ENCODE peak calls at places on chromosomes 6 and 20, in six cellular contexts. One of them, this sample, is unnamed.

GRCh38 chr20:46751856-46752255 is 42.4 kb downstream of the SLC2A10 start:
- DNase-seq in effector CD8-positive, alpha-beta T cell: no peak
- DNase-seq in stimulated activated CD8-positive, alpha-beta memory T cell treated with anti-CD3 and anti-CD28 coated beads, Interleukin-2, amount 100 ng/mL, for 1 hour: no peak
- DNase-seq in left ventricle myocardium inferior: no peak
- DNase-seq in sciatic nerve: no peak
- DNase-seq in left kidney: no peak
- DNase-seq in this sample: no peak

GRCh38 chr6:17394192-17394611 is 807 bp downstream of the CAP2 start:
- DNase-seq in effector CD8-positive, alpha-beta T cell: no peak
- DNase-seq in left kidney: peak; percentile 87
- DNase-seq in stimulated activated CD8-positive, alpha-beta memory T cell treated with anti-CD3 and anti-CD28 coated beads, Interleukin-2, amount 100 ng/mL, for 1 hour: no peak
- DNase-seq in sciatic nerve: no peak
- DNase-seq in left ventricle myocardium inferior: peak; percentile 22
- DNase-seq in this sample: no peak

GRCh38 chr20:1313236-1313964 is 15.5 kb downstream of the SDCBP2 start:
- DNase-seq in effector CD8-positive, alpha-beta T cell: peak; percentile 63
- DNase-seq in left kidney: peak; percentile 90
- DNase-seq in sciatic nerve: peak; percentile 89
- DNase-seq in left ventricle myocardium inferior: peak; percentile 75
- DNase-seq in stimulated activated CD8-positive, alpha-beta memory T cell treated with anti-CD3 and anti-CD28 coated beads, Interleukin-2, amount 100 ng/mL, for 1 hour: peak; percentile 26
- DNase-seq in this sample: no peak

GRCh38 chr6:168155193-168155592 is 76.2 kb upstream of the FRMD1 start:
- DNase-seq in sciatic nerve: no peak
- DNase-seq in effector CD8-positive, alpha-beta T cell: no peak
- DNase-seq in left ventricle myocardium inferior: no peak
- DNase-seq in left kidney: no peak
- DNase-seq in stimulated activated CD8-positive, alpha-beta memory T cell treated with anti-CD3 and anti-CD28 coated beads, Interleukin-2, amount 100 ng/mL, for 1 hour: no peak
- DNase-seq in this sample: no peak

GRCh38 chr6:11553824-11554223 is 16.3 kb downstream of the TMEM170B start:
- DNase-seq in left ventricle myocardium inferior: no peak
- DNase-seq in left kidney: no peak
- DNase-seq in effector CD8-positive, alpha-beta T cell: no peak
- DNase-seq in sciatic nerve: no peak
- DNase-seq in stimulated activated CD8-positive, alpha-beta memory T cell treated with anti-CD3 and anti-CD28 coated beads, Interleukin-2, amount 100 ng/mL, for 1 hour: no peak
- DNase-seq in this sample: no peak

GRCh38 chr6:35449287-35449881 is 2.8 kb upstream of the FANCE start:
- DNase-seq in stimulated activated CD8-positive, alpha-beta memory T cell treated with anti-CD3 and anti-CD28 coated beads, Interleukin-2, amount 100 ng/mL, for 1 hour: no peak
- DNase-seq in sciatic nerve: no peak
- DNase-seq in effector CD8-positive, alpha-beta T cell: no peak
- DNase-seq in left ventricle myocardium inferior: no peak
- DNase-seq in left kidney: peak; percentile 85
- DNase-seq in this sample: no peak

GRCh38 chr6:151067684-151068596 is 171.8 kb upstream of the AKAP12 start:
- DNase-seq in sciatic nerve: peak; percentile 93
- DNase-seq in left ventricle myocardium inferior: peak; percentile 69
- DNase-seq in stimulated activated CD8-positive, alpha-beta memory T cell treated with anti-CD3 and anti-CD28 coated beads, Interleukin-2, amount 100 ng/mL, for 1 hour: no peak
- DNase-seq in effector CD8-positive, alpha-beta T cell: no peak
- DNase-seq in left kidney: peak; percentile 79
- DNase-seq in this sample: peak; percentile 97

GRCh38 chr6:142462260-142462659 is 160.5 kb downstream of the ADGRG6 start:
- DNase-seq in sciatic nerve: no peak
- DNase-seq in effector CD8-positive, alpha-beta T cell: no peak
- DNase-seq in left ventricle myocardium inferior: no peak
- DNase-seq in stimulated activated CD8-positive, alpha-beta memory T cell treated with anti-CD3 and anti-CD28 coated beads, Interleukin-2, amount 100 ng/mL, for 1 hour: no peak
- DNase-seq in left kidney: no peak
- DNase-seq in this sample: no peak

GRCh38 chr20:19978511-19979210 is 38.5 kb upstream of the NAA20 start:
- DNase-seq in stimulated activated CD8-positive, alpha-beta memory T cell treated with anti-CD3 and anti-CD28 coated beads, Interleukin-2, amount 100 ng/mL, for 1 hour: no peak
- DNase-seq in effector CD8-positive, alpha-beta T cell: no peak
- DNase-seq in left kidney: no peak
- DNase-seq in sciatic nerve: no peak
- DNase-seq in left ventricle myocardium inferior: peak; percentile 62
- DNase-seq in this sample: no peak

This sample was measured in brain pericyte.